ENCODE peak calls at places on chromosomes 3 and 15, in seven cellular contexts. One of them, this sample, is unnamed.

GRCh38 chr3:56737001-56737400 is 53.9 kb upstream of the TASOR start:
- DNase-seq in HCT116: no peak
- DNase-seq in H1: no peak
- DNase-seq in SK-N-SH: no peak
- DNase-seq in GM12878: no peak
- DNase-seq in K562: peak; percentile 7
- DNase-seq in HepG2: no peak
- DNase-seq in this sample: no peak

GRCh38 chr3:112128843-112129727 is 4.0 kb downstream of the GCSAM start:
- DNase-seq in H1: no peak
- DNase-seq in HepG2: no peak
- DNase-seq in GM12878: no peak
- DNase-seq in SK-N-SH: no peak
- DNase-seq in K562: no peak
- DNase-seq in HCT116: no peak
- DNase-seq in this sample: no peak

GRCh38 chr3:180433172-180433571 is 168.8 kb upstream of the TTC14 start:
- DNase-seq in HCT116: no peak
- DNase-seq in K562: no peak
- DNase-seq in GM12878: no peak
- DNase-seq in SK-N-SH: no peak
- DNase-seq in HepG2: no peak
- DNase-seq in H1: no peak
- DNase-seq in this sample: no peak

GRCh38 chr3:57892423-57892822 is 115.8 kb upstream of the FLNB start:
- DNase-seq in K562: peak; percentile 3
- DNase-seq in SK-N-SH: no peak
- DNase-seq in HepG2: no peak
- DNase-seq in GM12878: no peak
- DNase-seq in HCT116: no peak
- DNase-seq in H1: no peak
- DNase-seq in this sample: no peak

GRCh38 chr15:73127302-73127936 is 75.2 kb downstream of the NEO1 start:
- DNase-seq in H1: no peak
- DNase-seq in K562: peak; percentile 51
- DNase-seq in GM12878: peak; percentile 7
- DNase-seq in HCT116: peak; percentile 18
- DNase-seq in SK-N-SH: peak; percentile 54
- DNase-seq in HepG2: peak; percentile 33
- DNase-seq in this sample: peak; percentile 32

GRCh38 chr3:172137287-172138030 is 98.1 kb downstream of the FNDC3B start:
- DNase-seq in GM12878: no peak
- DNase-seq in SK-N-SH: no peak
- DNase-seq in H1: no peak
- DNase-seq in HepG2: no peak
- DNase-seq in K562: no peak
- DNase-seq in HCT116: no peak
- DNase-seq in this sample: no peak

GRCh38 chr3:63132456-63133250 is 145.5 kb upstream of the SYNPR start:
- DNase-seq in SK-N-SH: no peak
- DNase-seq in H1: no peak
- DNase-seq in GM12878: no peak
- DNase-seq in HepG2: no peak
- DNase-seq in K562: no peak
- DNase-seq in HCT116: no peak
- DNase-seq in this sample: no peak

GRCh38 chr3:172217877-172218276 is 178.5 kb downstream of the FNDC3B start:
- DNase-seq in HCT116: no peak
- DNase-seq in GM12878: no peak
- DNase-seq in H1: no peak
- DNase-seq in SK-N-SH: no peak
- DNase-seq in HepG2: no peak
- DNase-seq in K562: no peak
- DNase-seq in this sample: no peak

GRCh38 chr3:138202945-138203701 is 16.0 kb downstream of the ARMC8 start:
- DNase-seq in K562: no peak
- DNase-seq in H1: no peak
- DNase-seq in HepG2: no peak
- DNase-seq in HCT116: no peak
- DNase-seq in GM12878: no peak
- DNase-seq in SK-N-SH: no peak
- DNase-seq in this sample: no peak

GRCh38 chr3:104886220-104886995 is 480.3 kb upstream of the ALCAM start:
- DNase-seq in K562: no peak
- DNase-seq in GM12878: no peak
- DNase-seq in SK-N-SH: no peak
- DNase-seq in H1: no peak
- DNase-seq in HepG2: no peak
- DNase-seq in HCT116: no peak
- DNase-seq in this sample: no peak

GRCh38 chr3:30644615-30645014 is 38.2 kb downstream of the TGFBR2 start:
- DNase-seq in K562: no peak
- DNase-seq in GM12878: no peak
- DNase-seq in HepG2: no peak
- DNase-seq in HCT116: no peak
- DNase-seq in SK-N-SH: no peak
- DNase-seq in H1: no peak
- DNase-seq in this sample: no peak

GRCh38 chr3:14000556-14000955 is 120.7 kb upstream of the WNT7A start:
- DNase-seq in SK-N-SH: no peak
- DNase-seq in GM12878: no peak
- DNase-seq in H1: no peak
- DNase-seq in K562: no peak
- DNase-seq in HepG2: no peak
- DNase-seq in HCT116: no peak
- DNase-seq in this sample: no peak

GRCh38 chr3:159237221-159237620 is 435.4 kb downstream of the MFSD1 start:
- DNase-seq in K562: no peak
- DNase-seq in HepG2: no peak
- DNase-seq in SK-N-SH: no peak
- DNase-seq in GM12878: no peak
- DNase-seq in HCT116: no peak
- DNase-seq in H1: no peak
- DNase-seq in this sample: no peak

GRCh38 chr15:64905941-64906340 is 5.8 kb upstream of the ANKDD1A start:
- DNase-seq in H1: no peak
- DNase-seq in K562: no peak
- DNase-seq in SK-N-SH: no peak
- DNase-seq in HCT116: no peak
- DNase-seq in GM12878: no peak
- DNase-seq in HepG2: no peak
- DNase-seq in this sample: no peak

GRCh38 chr3:35645189-35645588 is 5.9 kb downstream of the ARPP21 start:
- DNase-seq in SK-N-SH: no peak
- DNase-seq in GM12878: no peak
- DNase-seq in H1: no peak
- DNase-seq in HepG2: no peak
- DNase-seq in HCT116: no peak
- DNase-seq in K562: no peak
- DNase-seq in this sample: no peak

GRCh38 chr3:193901007-193901406 is 234.9 kb upstream of the HES1 start:
- DNase-seq in K562: no peak
- DNase-seq in HepG2: no peak
- DNase-seq in H1: no peak
- DNase-seq in HCT116: no peak
- DNase-seq in GM12878: no peak
- DNase-seq in SK-N-SH: no peak
- DNase-seq in this sample: no peak

GRCh38 chr3:127738192-127738840 is 65.6 kb downstream of the ABTB1 start:
- DNase-seq in HCT116: no peak
- DNase-seq in HepG2: no peak
- DNase-seq in K562: peak; percentile 7
- DNase-seq in H1: no peak
- DNase-seq in SK-N-SH: no peak
- DNase-seq in GM12878: no peak
- DNase-seq in this sample: no peak

GRCh38 chr3:146581877-146582508 is 23.2 kb downstream of the PLSCR5 start:
- DNase-seq in HCT116: no peak
- DNase-seq in H1: no peak
- DNase-seq in SK-N-SH: no peak
- DNase-seq in K562: no peak
- DNase-seq in HepG2: peak; percentile 45
- DNase-seq in GM12878: no peak
- DNase-seq in this sample: no peak

DNA sequence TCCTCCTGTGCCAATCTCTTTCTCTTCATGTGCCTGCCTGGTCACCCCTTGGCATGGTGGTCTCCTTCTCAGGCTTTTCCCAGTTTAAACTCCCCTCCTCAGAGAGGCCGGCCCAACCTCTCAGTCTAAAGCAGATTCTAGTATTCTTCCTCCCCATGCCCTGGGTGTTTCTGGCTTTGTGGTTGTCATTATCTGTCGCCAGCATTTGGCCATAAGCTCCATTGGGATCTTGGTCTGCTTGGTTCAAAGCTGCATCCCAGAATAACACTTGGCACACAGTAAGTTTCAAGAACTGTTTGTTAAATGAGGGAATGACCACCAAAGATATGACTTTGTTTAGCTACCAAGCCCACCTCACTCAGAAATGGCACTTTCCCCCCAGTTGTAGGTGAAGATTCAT is 11.2 kb upstream of the RAD18 start:
- DNase-seq in H1: no peak
- DNase-seq in HCT116: no peak
- DNase-seq in GM12878: no peak
- DNase-seq in SK-N-SH: no peak
- DNase-seq in K562: no peak
- DNase-seq in HepG2: no peak
- DNase-seq in this sample: no peak
- TF ChIP-seq SIN3A in H1: no peak
- TF ChIP-seq SIN3A in HCT116: no peak
- TF ChIP-seq SIN3A in GM12878: no peak
- TF ChIP-seq SIN3A in SK-N-SH: no peak
- TF ChIP-seq SIN3A in K562: no peak
- TF ChIP-seq SIN3A in HepG2: no peak
- TF ChIP-seq SIN3A in this sample: no peak

GRCh38 chr15:28921925-28922711 is 36.3 kb downstream of the APBA2 start:
- DNase-seq in GM12878: no peak
- DNase-seq in K562: no peak
- DNase-seq in HCT116: no peak
- DNase-seq in H1: no peak
- DNase-seq in SK-N-SH: no peak
- DNase-seq in HepG2: no peak
- DNase-seq in this sample: no peak
- TF ChIP-seq POLR2AphosphoS5 in GM12878: no peak
- TF ChIP-seq POLR2AphosphoS5 in K562: no peak
- TF ChIP-seq POLR2AphosphoS5 in HCT116: no peak
- TF ChIP-seq POLR2AphosphoS5 in H1: no peak
- TF ChIP-seq POLR2AphosphoS5 in SK-N-SH: no peak
- TF ChIP-seq POLR2AphosphoS5 in HepG2: no peak
- TF ChIP-seq POLR2AphosphoS5 in this sample: no peak

GRCh38 chr3:185362850-185363661 is at the start of gene MAP3K13:
- DNase-seq in GM12878: peak; percentile 81
- DNase-seq in H1: peak; percentile 46
- DNase-seq in SK-N-SH: peak; percentile 84
- DNase-seq in K562: peak; percentile 82
- DNase-seq in HCT116: peak; percentile 84
- DNase-seq in HepG2: peak; percentile 54
- DNase-seq in this sample: no peak

GRCh38 chr3:185365281-185366211 is 2.6 kb downstream of the MAP3K13 start:
- DNase-seq in K562: no peak
- DNase-seq in GM12878: no peak
- DNase-seq in HCT116: no peak
- DNase-seq in SK-N-SH: no peak
- DNase-seq in H1: no peak
- DNase-seq in HepG2: no peak
- DNase-seq in this sample: no peak

GRCh38 chr3:185366913-185367312 is 4.0 kb downstream of the MAP3K13 start:
- DNase-seq in HepG2: no peak
- DNase-seq in GM12878: no peak
- DNase-seq in H1: no peak
- DNase-seq in SK-N-SH: no peak
- DNase-seq in HCT116: no peak
- DNase-seq in K562: no peak
- DNase-seq in this sample: no peak

GRCh38 chr3:185363662-185364203 is 797 bp downstream of the MAP3K13 start:
- DNase-seq in HepG2: no peak
- DNase-seq in K562: no peak
- DNase-seq in H1: no peak
- DNase-seq in GM12878: no peak
- DNase-seq in HCT116: no peak
- DNase-seq in SK-N-SH: no peak
- DNase-seq in this sample: no peak

DNA sequence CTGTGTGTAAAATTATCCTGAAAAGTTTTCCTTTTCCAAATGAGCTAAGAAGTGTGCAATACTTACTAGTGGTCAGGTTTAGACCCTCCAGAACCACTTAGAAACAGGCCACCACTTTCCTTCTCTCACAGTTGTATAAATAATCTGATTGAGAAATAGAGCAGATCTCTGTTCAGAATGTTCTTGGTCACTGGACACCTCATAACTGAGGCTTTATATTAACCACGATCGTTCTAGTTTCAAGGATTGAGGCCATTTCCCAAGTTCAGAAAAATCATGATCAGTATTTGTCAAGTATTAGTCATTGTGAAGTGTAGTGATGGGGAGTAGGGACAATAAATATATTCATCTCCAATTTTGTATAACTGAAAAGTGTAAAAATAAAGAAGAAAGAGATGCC is 1.0 kb upstream of the MAP3K13 start:
- DNase-seq in HCT116: no peak
- DNase-seq in HepG2: no peak
- DNase-seq in GM12878: no peak
- DNase-seq in K562: no peak
- DNase-seq in H1: no peak
- DNase-seq in SK-N-SH: no peak
- DNase-seq in this sample: no peak
- TF ChIP-seq SIN3A in HCT116: no peak
- TF ChIP-seq SIN3A in HepG2: no peak
- TF ChIP-seq SIN3A in GM12878: no peak
- TF ChIP-seq SIN3A in K562: no peak
- TF ChIP-seq SIN3A in H1: no peak
- TF ChIP-seq SIN3A in SK-N-SH: no peak
- TF ChIP-seq SIN3A in this sample: no peak

DNA sequence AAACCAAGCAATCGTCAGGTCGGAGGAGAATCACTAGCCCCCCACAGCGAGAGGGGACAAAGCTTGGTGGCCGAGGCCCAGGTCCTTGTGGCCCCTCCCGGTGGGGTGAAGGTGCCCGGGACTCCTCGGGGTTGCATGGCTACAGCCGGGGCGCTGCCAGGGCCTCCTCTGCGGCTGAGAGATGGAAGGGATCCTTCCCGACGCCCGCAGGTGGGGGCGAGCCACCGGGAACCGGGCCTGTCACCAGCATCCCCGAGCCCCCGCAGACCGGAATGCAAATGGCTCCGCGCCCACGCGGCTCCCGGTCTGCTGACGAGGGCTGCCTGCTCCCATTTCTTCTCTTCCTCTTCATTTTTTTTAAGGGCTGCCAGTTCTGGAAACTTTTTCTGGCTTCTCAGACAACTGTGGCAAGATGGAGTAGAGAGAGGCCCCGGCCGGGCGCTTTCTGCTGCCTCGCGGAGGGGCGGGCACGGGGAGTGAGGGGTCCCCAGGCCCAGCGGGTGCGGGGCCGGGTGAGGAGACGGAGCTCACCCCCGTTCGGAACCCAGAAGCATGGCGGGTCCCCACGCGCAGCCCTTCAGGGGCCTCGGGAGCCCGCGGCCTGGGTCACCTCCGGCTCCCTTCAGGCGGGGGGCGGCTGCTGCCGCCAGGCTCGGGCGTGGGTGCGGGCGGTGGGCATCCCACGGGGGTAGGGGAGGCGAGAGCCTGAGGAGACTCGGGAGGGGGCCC is 27.5 kb downstream of the MELTF start:
- DNase-seq in SK-N-SH: no peak
- DNase-seq in H1: no peak
- DNase-seq in HCT116: no peak
- DNase-seq in K562: no peak
- DNase-seq in GM12878: no peak
- DNase-seq in HepG2: no peak
- DNase-seq in this sample: no peak
- TF ChIP-seq POLR2AphosphoS5 in SK-N-SH: no peak
- TF ChIP-seq POLR2AphosphoS5 in H1: no peak
- TF ChIP-seq POLR2AphosphoS5 in HCT116: no peak
- TF ChIP-seq POLR2AphosphoS5 in K562: no peak
- TF ChIP-seq POLR2AphosphoS5 in GM12878: peak; percentile 19
- TF ChIP-seq POLR2AphosphoS5 in HepG2: no peak
- TF ChIP-seq POLR2AphosphoS5 in this sample: no peak

This sample was measured in Panc1.